ENCODE peak calls at places on chromosomes 4 and X, in five cellular contexts. F is SK-N-SH, R is GM12878, N is HCT116, P is HepG2. O is an unnamed sample.

GRCh38 chrX:149846789-149847188 is 34.2 kb upstream of the MAGEA8 start:
- DNase-seq in N (no peak), P (no peak), F (no peak), R (no peak), O (no peak)

GRCh38 chrX:108537005-108537404 is 97.4 kb downstream of the COL4A5 start:
- DNase-seq in P (peak; percentile 22), R (no peak), F (peak; percentile 21), N (peak; percentile 13), O (no peak)

GRCh38 chr4:3688018-3688998 is 77.9 kb upstream of the ADRA2C start:
- DNase-seq in F (no peak), R (no peak), P (no peak), N (no peak), O (no peak)

GRCh38 chr4:126733301-126733700 is 899.5 kb upstream of the INTU start:
- DNase-seq in P (no peak), R (no peak), F (no peak), N (no peak), O (no peak)

GRCh38 chr4:125826801-125827200 is 512.0 kb downstream of the FAT4 start:
- DNase-seq in P (no peak), R (no peak), N (no peak), F (peak; percentile 16), O (no peak)

GRCh38 chrX:14076639-14077038 is 46.9 kb upstream of the GEMIN8 start:
- DNase-seq in N (no peak), R (no peak), P (no peak), F (no peak), O (no peak)

GRCh38 chrX:130772313-130773140 is 130.5 kb downstream of the ENOX2 start:
- DNase-seq in F (peak; percentile 19), N (no peak), P (peak; percentile 0), R (no peak), O (no peak)

GRCh38 chrX:150465326-150465725 is 102.2 kb downstream of the MAMLD1 start:
- DNase-seq in R (no peak), N (no peak), P (no peak), F (no peak), O (no peak)

GRCh38 chrX:108090474-108091265 is 672 bp downstream of the PSMD10 start:
- DNase-seq in F (no peak), P (peak; percentile 13), N (no peak), R (no peak), O (no peak)

GRCh38 chrX:119118780-119119395 is 8.7 kb downstream of the KIAA1210 start:
- DNase-seq in N (peak; percentile 27), F (peak; percentile 53), P (peak; percentile 17), R (no peak), O (peak; percentile 36)

GRCh38 chr4:77695769-77696168 is 90.1 kb downstream of the CXCL13 start:
- DNase-seq in P (peak; percentile 56), F (no peak), N (peak; percentile 86), R (no peak), O (no peak)

GRCh38 chr4:163941221-163941865 is 446.9 kb downstream of the TMA16 start:
- DNase-seq in N (no peak), F (no peak), P (no peak), R (no peak), O (no peak)

GRCh38 chr4:87938746-87939145 is 36.8 kb upstream of the SPP1 start:
- DNase-seq in P (no peak), R (no peak), N (no peak), F (no peak), O (no peak)

GRCh38 chr4:42347076-42347475 is 50.2 kb upstream of the SHISA3 start:
- DNase-seq in R (no peak), F (no peak), P (no peak), N (no peak), O (no peak)

GRCh38 chr4:83043801-83044407 is 8.9 kb downstream of the COPS4 start:
- DNase-seq in P (no peak), F (no peak), R (no peak), N (no peak), O (no peak)

GRCh38 chr4:139214039-139214534 is 37.1 kb upstream of the ELF2 start:
- DNase-seq in R (peak; percentile 65), N (no peak), P (peak; percentile 69), F (no peak), O (peak; percentile 81)

GRCh38 chrX:53188763-53189162 is 36.2 kb downstream of the KDM5C start:
- DNase-seq in R (peak; percentile 45), N (no peak), P (no peak), F (no peak), O (no peak)

GRCh38 chr4:39205476-39205875 is 23.1 kb downstream of the WDR19 start:
- DNase-seq in N (no peak), R (no peak), F (no peak), P (no peak), O (no peak)
- TF ChIP-seq JUND in N (no peak), R (no peak), F (no peak), P (no peak), O (no peak)

DNA sequence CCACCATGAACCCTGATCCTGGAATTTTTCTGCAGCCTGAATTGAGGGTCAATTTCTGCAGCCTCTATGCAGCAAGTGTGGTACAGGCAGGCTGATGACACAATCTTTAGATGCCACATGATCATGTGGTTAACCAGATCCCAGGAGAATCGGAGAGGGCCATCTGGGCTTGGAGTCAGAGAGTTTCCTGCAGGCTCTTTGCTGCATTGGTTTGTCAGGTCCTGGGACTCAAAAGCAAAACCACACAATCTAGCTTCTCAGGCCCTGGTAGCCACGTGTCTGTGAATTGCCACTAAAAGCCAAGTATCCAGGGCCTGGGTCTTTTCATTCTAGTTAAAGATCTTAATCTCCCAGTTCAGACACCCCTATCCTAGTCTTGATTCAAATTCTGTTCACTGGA is 464.5 kb downstream of the BCOR start:
- DNase-seq in R (no peak), N (no peak), P (no peak), F (peak; percentile 65), O (no peak)
- TF ChIP-seq JUND in R (no peak), N (no peak), P (no peak), F (no peak), O (no peak)

DNA sequence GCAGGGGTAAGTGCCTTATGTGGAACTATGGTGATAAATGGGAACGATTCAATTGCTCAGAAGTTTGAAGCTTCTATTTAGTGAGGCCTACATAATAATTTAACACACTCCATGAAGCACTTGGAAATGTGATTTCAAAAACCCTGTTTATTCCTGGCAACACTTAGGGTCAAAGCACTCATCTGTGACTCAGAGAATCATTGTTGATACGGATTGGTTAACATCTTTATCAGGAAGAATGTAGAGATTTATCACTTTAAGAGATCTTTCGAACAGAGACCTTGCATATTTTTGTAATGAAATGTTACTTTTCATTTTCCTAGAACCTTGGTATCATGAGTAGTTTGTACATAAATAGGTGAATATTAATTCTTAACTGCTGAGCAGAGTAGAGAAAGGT is 269.1 kb upstream of the SLIT2 start:
- DNase-seq in F (no peak), R (no peak), P (no peak), N (no peak), O (no peak)
- TF ChIP-seq JUND in F (peak; percentile 80), R (no peak), P (no peak), N (no peak), O (no peak)

GRCh38 chr4:31702291-31702690 is 982.1 kb downstream of the PCDH7 start:
- DNase-seq in N (no peak), F (no peak), R (no peak), P (no peak), O (no peak)
- TF ChIP-seq JUND in N (no peak), F (no peak), R (no peak), P (no peak), O (no peak)

DNA sequence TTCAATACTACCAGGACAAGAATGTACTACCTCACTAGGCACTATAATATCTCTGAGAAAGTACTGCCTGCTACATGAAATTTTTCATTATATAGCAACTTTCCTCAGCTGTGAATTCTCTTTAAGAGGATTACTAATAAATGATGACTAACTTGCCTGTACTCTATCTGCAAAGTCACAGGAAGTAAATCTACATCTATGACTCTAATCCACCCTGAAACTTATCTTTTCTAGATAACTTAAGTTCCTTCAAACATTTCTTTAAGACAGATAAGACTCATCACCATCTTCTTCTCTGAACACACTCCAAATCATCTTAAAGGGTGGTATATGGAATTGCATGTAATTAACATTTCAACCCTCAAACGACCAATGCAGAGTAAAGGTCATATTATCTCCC is 28.8 kb downstream of the RPS6KA3 start:
- DNase-seq in P (no peak), N (no peak), F (no peak), R (no peak), O (no peak)
- TF ChIP-seq JUND in P (no peak), N (no peak), F (no peak), R (no peak), O (no peak)

GRCh38 chr4:84683486-84683885 is 100.6 kb downstream of the CDS1 start:
- DNase-seq in R (no peak), F (no peak), N (no peak), P (no peak), O (no peak)

GRCh38 chr4:84685105-84685504 is 102.2 kb downstream of the CDS1 start:
- DNase-seq in R (no peak), P (no peak), N (no peak), F (no peak), O (no peak)

GRCh38 chr4:84681488-84682274 is 98.8 kb downstream of the CDS1 start:
- DNase-seq in R (no peak), F (no peak), P (peak; percentile 38), N (no peak), O (peak; percentile 18)

GRCh38 chr4:84684361-84684760 is 101.4 kb downstream of the CDS1 start:
- DNase-seq in N (no peak), R (no peak), P (no peak), F (no peak), O (no peak)

DNA sequence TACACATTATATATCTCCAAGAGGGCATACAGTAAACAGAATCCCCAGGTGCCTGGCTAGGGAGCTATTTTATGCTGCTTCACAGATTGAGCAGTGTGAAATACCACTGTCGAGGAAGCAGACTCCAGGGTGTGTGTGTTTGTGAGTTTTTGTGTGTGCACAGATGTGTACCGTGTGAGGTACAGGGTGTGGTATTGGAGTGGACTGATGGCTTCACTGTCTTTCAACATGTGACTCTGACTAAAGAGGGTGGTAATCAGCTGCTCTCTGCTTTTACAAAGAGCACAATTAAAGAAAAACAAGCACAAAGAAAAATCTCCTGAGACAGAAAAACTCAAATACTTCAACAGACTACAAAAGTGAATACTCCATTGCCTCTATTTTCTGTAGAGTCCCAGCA is 100.1 kb downstream of the CDS1 start:
- DNase-seq in N (no peak), F (no peak), P (no peak), R (no peak), O (no peak)
- TF ChIP-seq JUND in N (no peak), F (no peak), P (no peak), R (no peak), O (no peak)

GRCh38 chr4:38426532-38426931 is 237.5 kb upstream of the KLF3 start:
- DNase-seq in N (no peak), R (no peak), F (no peak), P (no peak), O (no peak)

GRCh38 chr4:38422850-38423249 is 241.1 kb upstream of the KLF3 start:
- DNase-seq in F (no peak), N (no peak), P (no peak), R (no peak), O (no peak)

GRCh38 chr4:38424171-38424871 is 239.7 kb upstream of the KLF3 start:
- DNase-seq in R (no peak), F (peak; percentile 5), N (no peak), P (peak; percentile 93), O (no peak)
- TF ChIP-seq JUND in R (no peak), F (no peak), N (no peak), P (no peak), O (no peak)

DNA sequence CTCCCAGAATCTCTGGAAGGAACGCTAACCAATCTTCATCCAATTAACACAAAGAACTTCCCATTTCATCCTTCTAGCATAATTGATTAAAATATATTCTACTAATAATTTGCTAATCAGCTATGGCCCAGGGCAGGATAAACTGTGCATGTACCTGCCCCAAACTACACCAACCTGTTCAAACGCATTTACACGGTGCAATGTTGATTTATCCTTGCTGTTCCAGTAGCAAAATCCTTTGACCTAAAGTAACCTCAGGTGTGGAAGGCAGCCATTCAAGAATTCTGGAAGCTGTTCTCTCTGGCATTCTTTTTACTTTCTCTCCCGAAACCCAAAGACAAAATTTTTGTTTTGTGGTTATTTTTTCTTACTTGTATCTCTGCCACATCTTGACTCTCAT is 309.4 kb downstream of the ZNF674 start:
- DNase-seq in F (no peak), N (no peak), P (no peak), R (no peak), O (no peak)
- TF ChIP-seq JUND in F (no peak), N (no peak), P (no peak), R (no peak), O (no peak)

O was measured in T47D.